ENCODE peak calls at places on chromosomes 16 and 17, in eight cellular contexts. L is HCT116, N is hepatocyte, A is psoas muscle, H is A549, Z is PC-9, M is kidney, K is upper lobe of left lung. O is an unnamed sample.
A peak's percentile ranks its signal among the peaks of the same experiment; 100 is the strongest.

GRCh38 chr17:27532269-27533067 is 76.2 kb downstream of the KSR1 start:
- DNase-seq in L (no peak), N (peak; percentile 78), A (no peak), H (no peak), Z (no peak), M (no peak), K (peak; percentile 96), O (no peak)

GRCh38 chr17:21842332-21843317 is 150.3 kb downstream of the KCNJ18 start:
- DNase-seq in L (no peak), N (no peak), A (peak; percentile 34), H (no peak), Z (no peak), M (peak; percentile 57), K (no peak), O (no peak)

GRCh38 chr16:1014771-1015495 is 33.4 kb downstream of the SOX8 start:
- DNase-seq in L (no peak), N (peak; percentile 39), A (no peak), H (no peak), Z (no peak), M (no peak), K (no peak), O (no peak)

GRCh38 chr17:79831367-79832210 is 7.7 kb downstream of the CBX4 start:
- DNase-seq in L (no peak), N (peak; percentile 68), A (peak; percentile 78), H (no peak), Z (peak; percentile 79), M (peak; percentile 93), K (peak; percentile 81), O (no peak)

GRCh38 chr17:9958586-9959281 is 53.7 kb upstream of the RCVRN start:
- DNase-seq in L (no peak), N (no peak), A (no peak), H (no peak), Z (no peak), M (no peak), K (no peak), O (no peak)

GRCh38 chr16:23514381-23515152 is 4.3 kb upstream of the GGA2 start:
- DNase-seq in L (no peak), N (no peak), A (no peak), H (no peak), Z (no peak), M (peak; percentile 17), K (no peak), O (no peak)

GRCh38 chr17:17540278-17540906 is 44.2 kb upstream of the RASD1 start:
- DNase-seq in L (no peak), N (no peak), A (peak; percentile 53), H (no peak), Z (no peak), M (peak; percentile 47), K (no peak), O (no peak)

GRCh38 chr16:719815-720506 is 985 bp upstream of the ANTKMT start:
- DNase-seq in L (no peak), N (no peak), A (no peak), H (peak; percentile 70), Z (peak; percentile 43), M (no peak), K (no peak), O (peak; percentile 63)

GRCh38 chr17:74846621-74847020 is 13.1 kb downstream of the GRIN2C start:
- DNase-seq in L (no peak), N (no peak), A (no peak), H (no peak), Z (no peak), M (no peak), K (no peak), O (no peak)

GRCh38 chr17:45703348-45703747 is 80.8 kb upstream of the CRHR1 start:
- DNase-seq in L (no peak), N (no peak), A (no peak), H (no peak), Z (no peak), M (no peak), K (no peak), O (peak; percentile 77)

GRCh38 chr17:60080545-60080944 is 1.8 kb upstream of the HEATR6 start:
- DNase-seq in L (no peak), N (no peak), A (no peak), H (no peak), Z (no peak), M (no peak), K (no peak), O (no peak)

GRCh38 chr17:64420143-64420670 is 28.7 kb upstream of the MILR1 start:
- DNase-seq in L (peak; percentile 81), N (peak; percentile 83), A (no peak), H (peak; percentile 85), Z (peak; percentile 37), M (no peak), K (peak; percentile 35), O (peak; percentile 29)

GRCh38 chr17:9959377-9959981 is 54.4 kb upstream of the RCVRN start:
- DNase-seq in L (peak; percentile 28), N (peak; percentile 66), A (no peak), H (peak; percentile 91), Z (peak; percentile 27), M (no peak), K (no peak), O (peak; percentile 78)

GRCh38 chr17:46727572-46728348 is 90.7 kb downstream of the WNT3 start:
- DNase-seq in L (no peak), N (no peak), A (no peak), H (no peak), Z (peak; percentile 12), M (no peak), K (no peak), O (no peak)

GRCh38 chr17:77107506-77108433 is 33.0 kb upstream of the SEC14L1 start:
- DNase-seq in L (no peak), N (no peak), A (no peak), H (no peak), Z (no peak), M (no peak), K (no peak), O (no peak)

GRCh38 chr17:29100296-29100695 is 57.4 kb downstream of the PIPOX start:
- DNase-seq in L (no peak), N (no peak), A (no peak), H (no peak), Z (peak; percentile 15), M (no peak), K (no peak), O (no peak)

GRCh38 chr17:28547623-28548416 is 4.6 kb downstream of the UNC119 start:
- DNase-seq in L (peak; percentile 68), N (peak; percentile 65), A (peak; percentile 82), H (peak; percentile 95), Z (peak; percentile 73), M (peak; percentile 89), K (peak; percentile 82), O (peak; percentile 83)

GRCh38 chr16:47604306-47604705 is 143.2 kb downstream of the PHKB start:
- DNase-seq in L (no peak), N (no peak), A (no peak), H (no peak), Z (no peak), M (no peak), K (no peak), O (no peak)

GRCh38 chr17:55303701-55304145 is 39.0 kb downstream of the HLF start:
- DNase-seq in L (no peak), N (no peak), A (no peak), H (no peak), Z (no peak), M (no peak), K (no peak), O (no peak)

GRCh38 chr16:76653390-76654026 is 376.3 kb downstream of the CNTNAP4 start:
- DNase-seq in L (no peak), N (peak; percentile 85), A (no peak), H (peak; percentile 32), Z (peak; percentile 4), M (no peak), K (no peak), O (peak; percentile 55)

GRCh38 chr16:64094992-64095579 is 1026.8 kb downstream of the CDH11 start:
- DNase-seq in L (no peak), N (no peak), A (no peak), H (no peak), Z (no peak), M (no peak), K (no peak), O (no peak)

GRCh38 chr16:4613636-4614570 is 785 bp downstream of the UBALD1 start:
- DNase-seq in L (no peak), N (peak; percentile 68), A (peak; percentile 70), H (no peak), Z (no peak), M (peak; percentile 86), K (no peak), O (no peak)

GRCh38 chr16:13983625-13984024 is 63.7 kb downstream of the ERCC4 start:
- DNase-seq in L (no peak), N (no peak), A (no peak), H (no peak), Z (no peak), M (no peak), K (no peak), O (no peak)

GRCh38 chr16:86566966-86567700 is 504 bp downstream of the FOXC2 start:
- DNase-seq in L (no peak), N (peak; percentile 40), A (no peak), H (no peak), Z (no peak), M (peak; percentile 80), K (no peak), O (no peak)

GRCh38 chr16:56631832-56632159 is 663 bp upstream of the MT1M start:
- DNase-seq in L (no peak), N (no peak), A (no peak), H (no peak), Z (no peak), M (no peak), K (no peak), O (no peak)
- H3K27ac ChIP-seq in L (no peak overlapping the region), N (no peak overlapping the region), A (peak overlapping the region; percentile 34), H (no peak overlapping the region), Z (no peak overlapping the region), M (peak overlapping the region; percentile 74), K (peak overlapping the region; percentile 92), O (no peak overlapping the region)

GRCh38 chr17:41910701-41911391 is 7.9 kb downstream of the ACLY start:
- DNase-seq in L (no peak), N (no peak), A (no peak), H (peak; percentile 97), Z (no peak), M (no peak), K (no peak), O (peak; percentile 95)
- H3K27ac ChIP-seq in L (no peak overlapping the region), N (no peak overlapping the region), A (no peak overlapping the region), H (peak overlapping the region; percentile 93), Z (no peak overlapping the region), M (no peak overlapping the region), K (no peak overlapping the region), O (peak overlapping the region; percentile 93)

GRCh38 chr17:48627625-48628510 is 1.7 kb upstream of the HOXB9 start:
- DNase-seq in L (no peak), N (no peak), A (no peak), H (no peak), Z (no peak), M (no peak), K (no peak), O (no peak)
- H3K27ac ChIP-seq in L (peak overlapping the region; percentile 95), N (no peak overlapping the region), A (no peak overlapping the region), H (peak overlapping the region; percentile 95), Z (no peak overlapping the region), M (no peak overlapping the region), K (no peak overlapping the region), O (no peak overlapping the region)

DNA sequence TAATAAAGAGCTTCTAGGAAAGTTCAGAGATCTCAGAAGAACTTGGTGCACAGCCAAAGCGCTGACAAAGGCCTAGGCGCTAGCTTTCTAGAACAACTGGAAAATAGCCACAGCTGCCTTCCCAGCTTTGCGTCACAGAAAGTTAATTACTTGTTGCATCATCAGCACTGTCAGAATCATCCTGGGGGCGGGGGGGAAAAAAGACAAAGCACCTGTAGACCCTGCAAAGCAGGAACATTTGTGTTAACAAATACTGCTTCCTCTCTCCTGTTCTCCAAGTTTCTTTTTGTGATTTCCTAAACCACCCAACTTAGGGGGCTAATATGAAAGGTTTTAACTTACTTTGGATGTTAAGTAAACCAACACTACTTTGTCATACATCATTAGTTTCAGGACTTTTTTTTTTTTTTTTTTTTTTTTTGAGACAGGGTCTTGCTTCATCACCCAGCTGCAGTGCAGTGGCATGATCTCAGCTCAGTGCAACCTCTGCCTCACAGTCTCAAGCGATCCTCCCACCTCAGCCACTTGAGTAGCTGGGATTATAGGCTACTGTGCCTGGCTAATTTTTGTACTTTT is 4.8 kb upstream of the AARSD1 start:
- DNase-seq in L (no peak), N (peak; percentile 23), A (no peak), H (no peak), Z (no peak), M (no peak), K (no peak), O (no peak)
- H3K27ac ChIP-seq in L (no peak overlapping the region), N (no peak overlapping the region), A (no peak overlapping the region), H (no peak overlapping the region), Z (no peak overlapping the region), M (no peak overlapping the region), K (no peak overlapping the region), O (no peak overlapping the region)